ENCODE peak calls at places on chromosomes 2 and 18, in five cellular contexts. P is B cell; X is CD8-positive, alpha-beta T cell; Y is activated CD4-positive, alpha-beta T cell treated with anti-CD3 and anti-CD28 coated beads, Interleukin-2, amount 10 ng/mL, durations not matched to agents 7 days and 5 days; C is NCI-H460. I is an unnamed sample.

GRCh38 chr2:68825891-68826290 is 45.3 kb downstream of the BMP10 start:
- DNase-seq in X (no peak), P (no peak), C (no peak), Y (no peak), I (no peak)

GRCh38 chr2:224820283-224820991 is 104.3 kb upstream of the CCDC195 start:
- DNase-seq in P (no peak), C (no peak), X (no peak), Y (no peak), I (no peak)

GRCh38 chr2:109349555-109350430 is 220.8 kb downstream of the SH3RF3 start:
- DNase-seq in X (no peak), P (no peak), Y (no peak), C (no peak), I (no peak)

GRCh38 chr2:125386074-125386473 is 1269.9 kb upstream of the GYPC start:
- DNase-seq in X (no peak), C (no peak), Y (no peak), P (no peak), I (no peak)

GRCh38 chr2:12932192-12932591 is 215.5 kb downstream of the TRIB2 start:
- DNase-seq in Y (no peak), X (no peak), C (no peak), P (no peak), I (no peak)

GRCh38 chr2:134461511-134461910 is 207.6 kb downstream of the MGAT5 start:
- DNase-seq in Y (no peak), C (no peak), P (no peak), X (no peak), I (peak)

GRCh38 chr2:100780203-100781008 is 39.5 kb upstream of the NPAS2 start:
- DNase-seq in P (no peak), X (no peak), C (peak), Y (no peak), I (peak)

GRCh38 chr18:51278045-51278649 is 80.7 kb upstream of the MEX3C start:
- DNase-seq in C (peak), Y (peak), P (no peak), X (no peak), I (peak)